ENCODE peak calls at places on chromosomes 12 and 14, in six cellular contexts. S is heart left ventricle, P is lower lobe of right lung, J is neural progenitor cell, L is A673, U is cardiac muscle cell. R is an unnamed sample. For H3K27me3, the result is how much of the 10 kb centered on the place peaks cover.

GRCh38 chr14:72962829-72963312 is 36.6 kb downstream of the DCAF4 start:
- DNase-seq in L (peak), U (peak), J (peak), S (no peak), P (no peak), R (peak)

GRCh38 chr14:100610511-100611217 is 23.4 kb upstream of the BEGAIN start:
- DNase-seq in J (no peak), P (no peak), S (no peak), L (no peak), U (no peak), R (no peak)

GRCh38 chr14:50355692-50356091 is 41.0 kb downstream of the CDKL1 start:
- DNase-seq in U (no peak), S (no peak), L (no peak), P (no peak), J (no peak), R (no peak)

GRCh38 chr14:57970175-57970574 is 104.3 kb upstream of the SLC35F4 start:
- DNase-seq in P (no peak), S (no peak), L (no peak), U (no peak), J (no peak), R (no peak)

GRCh38 chr14:91493169-91493568 is 16.9 kb downstream of the PPP4R3A start:
- DNase-seq in P (no peak), J (no peak), U (peak), S (no peak), L (no peak), R (no peak)

GRCh38 chr14:38256358-38256840 is 506 bp upstream of the CLEC14A start:
- DNase-seq in J (peak), S (no peak), P (no peak), L (no peak), U (peak), R (no peak)

GRCh38 chr14:86790408-86791364 is 1202.3 kb downstream of the GALC start:
- DNase-seq in U (no peak), L (peak), J (peak), P (no peak), S (no peak), R (no peak)

GRCh38 chr12:121560392-121561021 is 20.3 kb downstream of the KDM2B start:
- DNase-seq in U (no peak), P (no peak), S (no peak), L (no peak), J (no peak), R (no peak)

GRCh38 chr12:104827587-104827986 is 130.5 kb downstream of the SLC41A2 start:
- DNase-seq in S (no peak), J (peak), L (no peak), P (no peak), U (no peak), R (no peak)

GRCh38 chr12:100201604-100202423 is 1.2 kb downstream of the ACTR6 start:
- DNase-seq in S (no peak), J (no peak), U (no peak), L (no peak), P (no peak), R (no peak)

GRCh38 chr14:75254901-75255300 is 23.7 kb upstream of the FOS start:
- DNase-seq in S (no peak), U (no peak), L (no peak), P (no peak), J (peak), R (no peak)

GRCh38 chr12:19801941-19802340 is 362.6 kb downstream of the AEBP2 start:
- DNase-seq in J (no peak), S (no peak), U (no peak), L (no peak), P (no peak), R (no peak)

GRCh38 chr12:101823891-101824290 is 6.9 kb downstream of the GNPTAB start:
- DNase-seq in L (peak), U (peak), S (peak), P (no peak), J (peak), R (peak)

GRCh38 chr12:89547116-89547515 is 21.3 kb upstream of the POC1B start:
- DNase-seq in U (no peak), J (no peak), L (no peak), P (no peak), S (no peak), R (no peak)

GRCh38 chr14:103517626-103518415 is 4.8 kb downstream of the CKB start:
- DNase-seq in J (no peak), S (no peak), L (no peak), P (peak), U (peak), R (no peak)

GRCh38 chr12:26939192-26939832 is 1.0 kb downstream of the FGFR1OP2 start:
- DNase-seq in U (no peak), J (no peak), S (no peak), P (no peak), L (no peak), R (no peak)

GRCh38 chr12:12800406-12801180 is 12.6 kb upstream of the DDX47 start:
- DNase-seq in L (no peak), J (no peak), U (peak), S (no peak), P (no peak), R (no peak)

GRCh38 chr12:6821271-6821673 is 349 bp upstream of the GPR162 start:
- DNase-seq in S (peak), U (peak), L (peak), P (peak), J (peak), R (peak)

GRCh38 chr14:24182110-24182882 is 6.3 kb downstream of the IPO4 start:
- DNase-seq in U (no peak), S (no peak), J (no peak), L (no peak), P (no peak), R (no peak)

GRCh38 chr12:62959745-62960144 is 24.8 kb upstream of the PPM1H start:
- DNase-seq in P (no peak), S (no peak), U (no peak), L (no peak), J (no peak), R (no peak)

GRCh38 chr14:103879570-103880333 is 32.4 kb upstream of the PPP1R13B start:
- DNase-seq in S (peak), L (no peak), J (no peak), U (peak), P (peak), R (no peak)

GRCh38 chr14:76169776-76170175 is 18.1 kb downstream of the GPATCH2L start:
- DNase-seq in J (no peak), U (no peak), L (no peak), S (no peak), P (no peak), R (no peak)

GRCh38 chr12:78275886-78276285 is 445.2 kb downstream of the NAV3 start:
- DNase-seq in L (no peak), P (no peak), S (no peak), U (no peak), J (no peak), R (no peak)

GRCh38 chr12:47802312-47802711 is 17.4 kb downstream of the HDAC7 start:
- DNase-seq in U (no peak), L (no peak), S (no peak), P (peak), J (peak), R (no peak)

GRCh38 chr14:41449057-41449456 is 157.6 kb upstream of the LRFN5 start:
- DNase-seq in L (no peak), P (no peak), U (peak), S (no peak), J (no peak), R (no peak)

GRCh38 chr14:22379727-22380126 is 209.3 kb downstream of the DAD1 start:
- DNase-seq in J (no peak), P (no peak), U (no peak), L (no peak), S (no peak), R (no peak)

GRCh38 chr14:91885837-91886236 is 18.5 kb upstream of the TC2N start:
- DNase-seq in S (no peak), U (no peak), L (no peak), J (no peak), P (no peak), R (no peak)

GRCh38 chr12:49331360-49332222 is 5.4 kb downstream of the C1QL4 start:
- DNase-seq in L (peak), J (peak), S (peak), U (peak), P (peak), R (peak)

GRCh38 chr12:49327887-49328286 is 4.8 kb downstream of the TROAP start:
- DNase-seq in U (no peak), P (no peak), S (no peak), J (no peak), L (no peak), R (no peak)

GRCh38 chr12:49330631-49331359 is 6.2 kb downstream of the C1QL4 start:
- DNase-seq in U (no peak), J (no peak), P (no peak), S (no peak), L (no peak), R (no peak)

GRCh38 chr12:49328816-49329215 is 5.8 kb downstream of the TROAP start:
- DNase-seq in J (no peak), U (no peak), L (no peak), P (no peak), S (no peak), R (no peak)

DNA sequence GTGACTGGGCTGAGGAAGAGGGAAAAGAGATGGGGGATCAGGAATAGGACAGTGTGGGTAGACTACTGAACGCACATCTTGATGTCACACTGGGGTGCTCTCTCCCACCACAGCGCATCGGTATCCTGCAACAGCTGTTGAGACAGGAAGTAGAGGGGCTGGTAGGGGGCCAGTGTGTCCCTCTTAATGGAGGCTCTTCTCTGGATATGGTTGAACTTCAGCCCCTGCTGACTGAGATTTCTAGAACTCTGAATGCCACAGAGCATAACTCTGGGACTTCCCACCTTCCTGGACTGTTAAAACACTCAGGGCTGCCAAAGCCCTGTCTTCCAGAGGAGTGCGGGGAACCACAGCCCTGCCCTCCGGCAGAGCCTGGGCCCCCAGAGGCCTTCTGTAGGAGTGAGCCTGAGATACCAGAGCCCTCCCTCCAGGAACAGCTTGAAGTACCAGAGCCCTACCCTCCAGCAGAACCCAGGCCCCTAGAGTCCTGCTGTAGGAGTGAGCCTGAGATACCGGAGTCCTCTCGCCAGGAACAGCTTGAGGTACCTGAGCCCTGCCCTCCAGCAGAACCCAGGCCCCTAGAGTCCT is 6.9 kb downstream of the C1QL4 start:
- DNase-seq in L (no peak), U (no peak), J (no peak), S (no peak), P (no peak), R (no peak)
- H3K27me3 ChIP-seq in L (under half), U (under half), J (under half), S (under half), P (under half), R (under half)

GRCh38 chr12:132411457-132411856 is 78.5 kb upstream of the FBRSL1 start:
- DNase-seq in P (no peak), S (no peak), L (peak), U (no peak), J (no peak), R (no peak)
- H3K27me3 ChIP-seq in P (under half), S (half or more), L (under half), U (under half), J (under half), R (under half)

GRCh38 chr12:57230381-57231155 is 1.1 kb downstream of the SHMT2 start:
- DNase-seq in U (no peak), L (no peak), J (no peak), P (peak), S (no peak), R (peak)
- H3K27me3 ChIP-seq in U (half or more), L (under half), J (under half), P (under half), S (under half), R (under half)

GRCh38 chr14:54306806-54307205 is 90.0 kb upstream of the CDKN3 start:
- DNase-seq in U (no peak), P (no peak), J (no peak), S (no peak), L (no peak), R (no peak)

GRCh38 chr14:54300881-54301280 is 95.9 kb upstream of the CDKN3 start:
- DNase-seq in U (no peak), L (no peak), S (no peak), P (no peak), J (no peak), R (no peak)

GRCh38 chr14:54299393-54300363 is 97.1 kb upstream of the CDKN3 start:
- DNase-seq in S (peak), J (no peak), U (peak), L (no peak), P (no peak), R (peak)

GRCh38 chr14:54301349-54301748 is 95.5 kb upstream of the CDKN3 start:
- DNase-seq in P (peak), L (no peak), J (no peak), S (no peak), U (no peak), R (no peak)
- H3K27me3 ChIP-seq in P (under half), L (half or more), J (under half), S (under half), U (under half), R (under half)

GRCh38 chr12:8099235-8099634 is 17.2 kb downstream of the NECAP1 start:
- DNase-seq in S (no peak), U (no peak), J (no peak), L (no peak), P (no peak), R (no peak)
- H3K27me3 ChIP-seq in S (under half), U (under half), J (under half), L (under half), P (under half), R (under half)

GRCh38 chr14:99244299-99244959 is 27.6 kb downstream of the BCL11B start:
- DNase-seq in P (no peak), J (no peak), S (no peak), L (no peak), U (no peak), R (no peak)

GRCh38 chr14:99247091-99247729 is 24.8 kb downstream of the BCL11B start:
- DNase-seq in S (no peak), U (no peak), J (no peak), L (no peak), P (no peak), R (no peak)

GRCh38 chr14:99244960-99245340 is 27.0 kb downstream of the BCL11B start:
- DNase-seq in L (no peak), S (no peak), J (no peak), U (no peak), P (no peak), R (no peak)

GRCh38 chr14:99246536-99247083 is 25.4 kb downstream of the BCL11B start:
- DNase-seq in S (no peak), L (no peak), U (no peak), J (peak), P (peak), R (no peak)

GRCh38 chr14:99245541-99246511 is 26.2 kb downstream of the BCL11B start:
- DNase-seq in P (peak), U (no peak), L (no peak), J (peak), S (no peak), R (no peak)
- H3K27me3 ChIP-seq in P (half or more), U (under half), L (under half), J (half or more), S (half or more), R (half or more)

GRCh38 chr12:130164931-130165330 is 2.7 kb downstream of the FZD10 start:
- DNase-seq in J (peak), P (no peak), L (no peak), U (no peak), S (no peak), R (no peak)
- H3K27me3 ChIP-seq in J (half or more), P (half or more), L (under half), U (half or more), S (half or more), R (half or more)

R was measured in BE2C.